ENCODE peak calls at places on chromosomes 12 and 14, in nine cellular contexts. P is dorsolateral prefrontal cortex, M is aorta, H is psoas muscle, W is Panc1, R is GM23338, B is MM.1S, V is heart right ventricle, N is upper lobe of right lung. G is an unnamed sample.

GRCh38 chr12:1907652-1908611 is 10.5 kb downstream of the CACNA2D4 start:
- DNase-seq in N (peak), M (no peak), H (peak), P (peak), W (no peak), R (no peak), V (no peak), B (no peak), G (no peak)

GRCh38 chr14:37593496-37594237 is 1.4 kb downstream of the FOXA1 start:
- DNase-seq in W (no peak), N (no peak), M (no peak), V (no peak), H (no peak), B (no peak), P (no peak), R (no peak), G (no peak)

GRCh38 chr12:67043771-67044170 is 225.4 kb upstream of the CAND1 start:
- DNase-seq in B (no peak), V (no peak), H (no peak), R (no peak), M (no peak), P (no peak), W (no peak), N (no peak), G (no peak)

GRCh38 chr12:83823386-83824045 is 1089.1 kb downstream of the SLC6A15 start:
- DNase-seq in H (no peak), B (peak), W (peak), P (peak), V (peak), M (no peak), R (peak), N (no peak), G (peak)

GRCh38 chr14:61695695-61696527 is 598 bp downstream of the HIF1A start:
- DNase-seq in B (no peak), R (peak), H (peak), P (peak), N (peak), W (no peak), M (peak), V (peak), G (no peak)

GRCh38 chr14:31898835-31899528 is 178.1 kb upstream of the ARHGAP5 start:
- DNase-seq in P (no peak), V (no peak), B (no peak), R (no peak), N (no peak), H (no peak), W (no peak), M (no peak), G (no peak)

GRCh38 chr12:127107744-127108143 is 1159.2 kb upstream of the TMEM132C start:
- DNase-seq in M (no peak), H (no peak), V (no peak), N (no peak), P (no peak), B (peak), W (no peak), R (no peak), G (no peak)

GRCh38 chr14:93733646-93734045 is 54.6 kb downstream of the PRIMA1 start:
- DNase-seq in M (no peak), P (no peak), W (no peak), B (no peak), V (no peak), N (no peak), R (no peak), H (peak), G (no peak)

GRCh38 chr12:68236421-68237059 is 10.9 kb upstream of the IL26 start:
- DNase-seq in B (peak), H (no peak), M (no peak), N (no peak), P (no peak), R (no peak), W (no peak), V (no peak), G (no peak)
- H3K4me3 ChIP-seq in B (peak), H (peak), M (peak), N (peak), P (no peak), R (no peak), W (peak), V (no peak), G (no peak)

DNA sequence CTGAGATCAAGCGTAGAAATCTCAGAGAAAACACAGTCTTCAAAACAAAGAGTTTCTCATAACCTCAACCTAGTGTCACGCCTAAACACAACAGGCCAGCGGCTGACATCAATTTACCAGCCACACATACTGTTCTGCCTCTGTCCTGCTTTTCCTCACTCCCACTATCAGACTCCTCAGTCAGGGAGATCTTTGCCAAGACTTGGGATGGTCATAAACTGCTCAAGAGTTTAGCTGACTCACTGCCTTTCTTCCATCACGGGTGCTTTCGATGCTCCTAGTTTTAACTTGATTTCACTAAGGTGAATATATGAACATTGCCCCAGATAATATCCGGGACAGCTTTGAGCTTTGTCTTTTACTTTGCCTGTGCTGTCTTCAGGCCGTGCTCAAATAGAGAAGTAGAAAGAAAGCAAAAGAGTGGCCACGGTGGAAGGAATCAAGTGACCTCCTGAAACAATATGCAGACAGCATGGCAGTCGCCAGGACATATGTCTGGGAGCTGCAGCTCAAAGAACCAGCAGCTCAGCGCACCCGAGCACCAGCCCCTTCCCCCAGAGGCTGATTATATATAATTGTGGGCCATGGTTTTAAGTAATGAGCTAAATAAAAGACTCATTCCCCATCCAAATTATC is 12.1 kb downstream of the MDM1 start:
- DNase-seq in H (no peak), P (no peak), W (no peak), R (no peak), N (no peak), B (no peak), V (peak), M (no peak), G (no peak)
- H3K27ac ChIP-seq in H (no peak), P (peak), W (peak), R (no peak), N (no peak), B (no peak), V (peak), M (no peak), G (no peak)

GRCh38 chr12:25458047-25458552 is 95.0 kb downstream of the LMNTD1 start:
- DNase-seq in W (peak), M (no peak), B (no peak), P (peak), V (no peak), R (no peak), H (no peak), N (no peak), G (no peak)
- H3K4me3 ChIP-seq in W (peak), M (no peak), B (no peak), P (no peak), V (no peak), R (no peak), H (no peak), N (no peak), G (no peak)

GRCh38 chr12:14884458-14884878 is 1.2 kb downstream of the MGP start:
- DNase-seq in B (peak), P (peak), R (no peak), M (peak), W (no peak), V (peak), N (peak), H (peak), G (no peak)
- H3K27ac ChIP-seq in B (peak), P (peak), R (no peak), M (peak), W (no peak), V (peak), N (peak), H (peak), G (no peak)

GRCh38 chr12:53208435-53208834 is 1.4 kb upstream of the ITGB7 start:
- DNase-seq in P (no peak), M (peak), W (no peak), V (no peak), H (no peak), N (no peak), R (no peak), B (no peak), G (no peak)

GRCh38 chr12:53204351-53204750 is 2.7 kb downstream of the ITGB7 start:
- DNase-seq in B (peak), R (no peak), V (no peak), W (no peak), N (no peak), P (no peak), M (no peak), H (no peak), G (no peak)

GRCh38 chr12:53208877-53209463 is 1.9 kb upstream of the ITGB7 start:
- DNase-seq in R (peak), H (no peak), V (no peak), W (no peak), P (no peak), M (no peak), B (peak), N (no peak), G (no peak)

GRCh38 chr12:53207042-53207441 is at the start of gene ITGB7:
- DNase-seq in R (peak), V (no peak), P (no peak), M (peak), H (no peak), W (no peak), N (no peak), B (peak), G (no peak)

DNA sequence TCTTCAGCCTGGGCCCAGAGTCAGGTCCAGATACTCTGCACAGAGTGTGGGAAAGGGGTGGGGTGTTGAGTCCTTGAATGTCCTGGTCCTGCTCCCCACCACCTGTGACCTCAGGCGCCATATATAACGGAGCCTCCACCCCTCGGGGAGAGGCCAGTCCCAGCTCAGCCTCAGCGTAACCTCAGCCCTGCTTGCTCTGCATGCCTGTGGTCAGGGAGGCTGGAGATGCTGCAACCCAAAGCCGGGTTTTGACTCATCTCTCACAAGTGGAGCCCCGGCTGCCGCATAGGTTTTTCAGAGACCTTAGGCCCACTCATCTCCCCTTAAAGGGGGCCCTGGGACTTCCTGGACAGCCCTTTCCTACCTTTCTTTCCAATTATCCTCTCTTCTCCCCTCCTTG is 1.3 kb downstream of the ITGB7 start:
- DNase-seq in M (peak), H (no peak), R (no peak), P (no peak), N (no peak), B (peak), W (no peak), V (no peak), G (no peak)
- H3K4me3 ChIP-seq in M (no peak), H (no peak), R (no peak), P (no peak), N (peak), B (peak), W (no peak), V (no peak), G (no peak)

GRCh38 chr14:58636129-58636528 is 1.6 kb upstream of the DACT1 start:
- DNase-seq in R (no peak), N (no peak), H (no peak), M (no peak), W (no peak), V (no peak), B (no peak), P (no peak), G (no peak)
- H3K27ac ChIP-seq in R (no peak), N (no peak), H (no peak), M (no peak), W (no peak), V (no peak), B (no peak), P (no peak), G (no peak)

DNA sequence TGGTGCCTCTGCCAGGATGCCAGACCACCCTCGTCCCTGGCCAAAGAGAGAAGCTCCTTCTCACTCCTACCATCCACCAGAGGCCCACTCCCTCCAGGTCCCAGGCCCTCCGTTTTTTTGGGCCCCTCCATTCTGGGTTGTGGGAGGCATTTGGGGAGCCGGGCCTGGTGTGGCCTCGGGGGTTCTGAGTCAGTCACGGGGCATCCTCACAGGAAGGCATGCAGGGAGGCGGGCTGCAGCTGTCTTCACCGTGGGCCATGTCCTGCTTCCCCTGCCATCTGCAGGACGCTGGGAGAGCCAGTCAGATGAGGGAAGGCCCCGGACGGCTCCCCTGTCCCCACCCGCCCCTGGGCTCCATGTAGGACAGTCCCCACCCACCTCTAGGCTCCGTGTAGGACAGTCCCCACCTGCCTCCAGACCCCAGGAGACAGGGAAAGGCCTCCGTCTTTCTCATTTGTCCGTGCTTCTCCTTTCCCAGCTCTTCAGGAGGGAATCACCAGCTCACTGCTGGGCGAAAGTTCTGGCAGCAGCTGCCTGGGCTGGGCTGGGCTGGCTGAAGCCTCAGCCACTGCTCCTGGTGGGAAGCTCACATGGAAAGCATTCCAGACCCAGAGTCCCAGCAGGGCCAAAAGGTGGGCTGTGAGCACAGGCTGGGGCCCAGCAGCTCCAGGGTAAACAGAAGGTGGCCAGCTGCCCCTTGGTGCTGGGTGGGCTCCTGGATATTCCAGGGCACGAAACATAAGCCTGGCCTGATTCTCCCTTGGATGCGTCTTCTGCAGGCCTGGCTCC is 217.8 kb downstream of the KIF26A start:
- DNase-seq in R (no peak), H (peak), N (peak), M (peak), B (no peak), W (no peak), P (no peak), V (no peak), G (no peak)
- H3K4me3 ChIP-seq in R (no peak), H (no peak), N (no peak), M (no peak), B (no peak), W (no peak), P (no peak), V (no peak), G (no peak)

DNA sequence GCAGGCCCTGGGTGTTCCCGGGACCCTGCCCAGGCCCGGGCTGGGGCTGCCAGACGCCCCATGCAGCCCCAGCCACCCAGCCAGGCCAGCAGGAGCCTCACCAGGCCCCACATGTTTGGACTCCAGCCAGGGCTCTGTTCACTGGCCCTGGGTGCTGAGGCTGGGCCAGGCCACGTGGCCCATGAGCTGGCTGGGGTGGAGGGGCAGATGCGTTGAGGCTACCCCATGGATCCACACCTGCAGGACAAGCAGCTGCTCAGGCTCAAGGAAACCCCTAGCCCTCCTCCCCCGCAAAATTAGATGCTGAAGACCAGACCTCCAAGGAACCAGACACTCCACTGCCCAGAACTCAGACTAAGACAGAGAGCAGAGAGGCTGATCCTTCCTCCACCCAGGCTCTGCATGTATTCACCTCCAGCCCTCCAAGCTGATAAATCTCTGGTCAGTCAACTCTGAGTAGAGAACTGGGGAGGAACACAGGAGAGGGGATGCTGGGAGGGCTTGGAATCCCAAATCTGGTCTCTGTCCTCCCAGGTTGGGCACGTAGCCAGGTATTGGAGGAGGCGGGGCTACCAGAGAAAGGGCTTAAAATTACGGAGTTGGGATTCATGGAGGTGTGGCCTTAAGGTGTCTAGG is 1.6 kb downstream of the CDH24 start:
- DNase-seq in P (no peak), V (peak), B (no peak), H (peak), R (no peak), M (no peak), N (no peak), W (no peak), G (no peak)
- H3K27ac ChIP-seq in P (no peak), V (no peak), B (no peak), H (no peak), R (no peak), M (no peak), N (no peak), W (no peak), G (no peak)

GRCh38 chr14:44029933-44030332 is 477.1 kb downstream of the FSCB start:
- DNase-seq in W (no peak), M (no peak), N (no peak), V (no peak), B (no peak), P (no peak), H (no peak), R (no peak), G (no peak)

GRCh38 chr14:44040561-44040960 is 466.5 kb downstream of the FSCB start:
- DNase-seq in R (no peak), P (no peak), N (no peak), V (no peak), B (no peak), M (no peak), H (no peak), W (no peak), G (no peak)

GRCh38 chr14:44041700-44042099 is 465.4 kb downstream of the FSCB start:
- DNase-seq in B (no peak), V (no peak), N (no peak), R (no peak), M (no peak), H (no peak), W (no peak), P (no peak), G (no peak)

GRCh38 chr14:44030963-44031362 is 476.1 kb downstream of the FSCB start:
- DNase-seq in B (no peak), H (no peak), V (no peak), W (no peak), R (peak), M (no peak), N (no peak), P (no peak), G (no peak)

GRCh38 chr14:44035707-44036106 is 471.4 kb downstream of the FSCB start:
- DNase-seq in V (no peak), P (no peak), M (no peak), W (no peak), H (no peak), R (no peak), N (no peak), B (no peak), G (no peak)
- H3K4me3 ChIP-seq in V (no peak), P (no peak), M (no peak), W (no peak), H (no peak), R (no peak), N (no peak), B (no peak), G (no peak)

GRCh38 chr12:3431685-3432084 is 59.3 kb upstream of the PRMT8 start:
- DNase-seq in M (no peak), P (no peak), V (no peak), R (no peak), H (no peak), B (no peak), W (no peak), N (no peak), G (no peak)
- H3K27ac ChIP-seq in M (no peak), P (no peak), V (no peak), R (peak), H (no peak), B (no peak), W (no peak), N (no peak), G (no peak)

G was measured in iPS DF 6.9.